ENCODE peak calls at places on chromosomes 4 and X, in six cellular contexts. O is CD4-positive, alpha-beta T cell; X is tibial nerve; U is psoas muscle; V is GM23248; N is fibroblast of lung. W is an unnamed sample.
A peak's percentile ranks its signal among the peaks of the same experiment; 100 is the strongest.

GRCh38 chr4:4408576-4409335 is 21.9 kb downstream of the NSG1 start:
- DNase-seq in O (no peak), X (no peak), U (no peak), V (no peak), N (no peak), W (no peak)

GRCh38 chr4:6953751-6954380 is 44.2 kb downstream of the TBC1D14 start:
- DNase-seq in O (no peak), X (peak; percentile 42), U (peak; percentile 87), V (peak; percentile 97), N (peak; percentile 66), W (no peak)

GRCh38 chr4:169234137-169234855 is 36.5 kb downstream of the SH3RF1 start:
- DNase-seq in O (no peak), X (no peak), U (no peak), V (no peak), N (no peak), W (no peak)

GRCh38 chr4:5704276-5704675 is 4.1 kb downstream of the EVC2 start:
- DNase-seq in O (no peak), X (no peak), U (no peak), V (no peak), N (no peak), W (no peak)

GRCh38 chr4:140268441-140268840 is 105.0 kb upstream of the SCOC start:
- DNase-seq in O (no peak), X (no peak), U (no peak), V (no peak), N (no peak), W (no peak)

GRCh38 chr4:10611673-10612072 is 72.9 kb downstream of the CLNK start:
- DNase-seq in O (no peak), X (no peak), U (no peak), V (peak; percentile 88), N (peak; percentile 81), W (no peak)

GRCh38 chrX:13689519-13690211 is 737 bp downstream of the RAB9A start:
- DNase-seq in O (no peak), X (no peak), U (no peak), V (peak; percentile 59), N (peak; percentile 51), W (no peak)

GRCh38 chrX:12967711-12968465 is 7.0 kb upstream of the TMSB4X start:
- DNase-seq in O (no peak), X (no peak), U (no peak), V (no peak), N (no peak), W (no peak)

GRCh38 chr4:48275247-48275646 is 5.6 kb upstream of the TEC start:
- DNase-seq in O (no peak), X (no peak), U (no peak), V (no peak), N (peak; percentile 59), W (peak; percentile 10)

GRCh38 chr4:72876946-72877345 is 192.6 kb downstream of the COX18 start:
- DNase-seq in O (no peak), X (no peak), U (no peak), V (no peak), N (no peak), W (no peak)

GRCh38 chrX:2346158-2346557 is 154.6 kb downstream of the DHRSX start:
- DNase-seq in O (no peak), X (no peak), U (no peak), V (no peak), N (no peak), W (no peak)

GRCh38 chr4:171181090-171181489 is 632.1 kb upstream of the GALNTL6 start:
- DNase-seq in O (no peak), X (no peak), U (no peak), V (no peak), N (no peak), W (no peak)

GRCh38 chr4:152778656-152779512 is 646 bp downstream of the TIGD4 start:
- DNase-seq in O (no peak), X (no peak), U (no peak), V (peak; percentile 55), N (peak; percentile 14), W (no peak)

GRCh38 chr4:96162631-96163030 is 322.7 kb downstream of the PDHA2 start:
- DNase-seq in O (no peak), X (no peak), U (no peak), V (no peak), N (peak; percentile 2), W (no peak)

GRCh38 chr4:101724093-101724492 is 66.4 kb upstream of the BANK1 start:
- DNase-seq in O (no peak), X (no peak), U (no peak), V (no peak), N (no peak), W (no peak)

GRCh38 chrX:41737065-41737464 is 13.1 kb downstream of the GPR82 start:
- DNase-seq in O (no peak), X (no peak), U (no peak), V (no peak), N (peak; percentile 26), W (peak; percentile 12)

GRCh38 chr4:146443525-146443924 is 78.2 kb downstream of the SLC10A7 start:
- DNase-seq in O (no peak), X (no peak), U (no peak), V (peak; percentile 2), N (no peak), W (no peak)

GRCh38 chr4:138522366-138522765 is 280.2 kb upstream of the SLC7A11 start:
- DNase-seq in O (no peak), X (no peak), U (no peak), V (peak; percentile 56), N (peak; percentile 37), W (no peak)

GRCh38 chrX:23752740-23753435 is 9.8 kb upstream of the ACOT9 start:
- DNase-seq in O (no peak), X (no peak), U (no peak), V (peak; percentile 83), N (peak; percentile 47), W (no peak)

GRCh38 chr4:40246547-40246900 is 49.7 kb downstream of the RHOH start:
- DNase-seq in O (no peak), X (no peak), U (no peak), V (no peak), N (no peak), W (no peak)

GRCh38 chr4:7967501-7968261 is 28.0 kb upstream of the AFAP1 start:
- DNase-seq in O (no peak), X (no peak), U (no peak), V (peak; percentile 55), N (peak; percentile 53), W (no peak)

GRCh38 chr4:54423066-54423465 is 194.0 kb downstream of the PDGFRA start:
- DNase-seq in O (no peak), X (no peak), U (no peak), V (peak; percentile 90), N (peak; percentile 43), W (no peak)

GRCh38 chr4:137998666-137999429 is 243.3 kb downstream of the SLC7A11 start:
- DNase-seq in O (no peak), X (no peak), U (no peak), V (peak; percentile 55), N (no peak), W (no peak)

GRCh38 chrX:111511477-111511876 is at the start of gene SERTM2:
- DNase-seq in O (no peak), X (no peak), U (no peak), V (no peak), N (no peak), W (no peak)

GRCh38 chr4:46388860-46389259 is 1.1 kb downstream of the GABRA2 start:
- DNase-seq in O (no peak), X (no peak), U (no peak), V (no peak), N (no peak), W (no peak)

GRCh38 chr4:46387956-46388355 is 2.0 kb downstream of the GABRA2 start:
- DNase-seq in O (no peak), X (no peak), U (no peak), V (no peak), N (no peak), W (no peak)

GRCh38 chr4:46386570-46386969 is 3.4 kb downstream of the GABRA2 start:
- DNase-seq in O (no peak), X (no peak), U (no peak), V (peak; percentile 14), N (no peak), W (no peak)

GRCh38 chr4:46390353-46391058 is 578 bp upstream of the GABRA2 start:
- DNase-seq in O (no peak), X (no peak), U (no peak), V (no peak), N (no peak), W (no peak)

GRCh38 chr4:46389301-46389761 is 597 bp downstream of the GABRA2 start:
- DNase-seq in O (no peak), X (no peak), U (no peak), V (peak; percentile 6), N (peak; percentile 20), W (no peak)
- H3K27ac ChIP-seq in O (no peak overlapping the region), X (peak overlapping the region; percentile 79), U (no peak overlapping the region), V (no peak overlapping the region), N (no peak overlapping the region), W (no peak overlapping the region)

GRCh38 chrX:63470506-63470905 is 119.4 kb upstream of the SPIN4 start:
- DNase-seq in O (no peak), X (no peak), U (no peak), V (no peak), N (no peak), W (no peak)

GRCh38 chrX:63471004-63471403 is 119.9 kb upstream of the SPIN4 start:
- DNase-seq in O (no peak), X (no peak), U (no peak), V (no peak), N (no peak), W (no peak)

GRCh38 chrX:63475200-63475599 is 124.1 kb upstream of the SPIN4 start:
- DNase-seq in O (no peak), X (no peak), U (no peak), V (no peak), N (peak; percentile 10), W (no peak)
- H3K9me3 ChIP-seq in O (peaks cover 32% of the 10 kb centered on the region), X (no peaks in the 10 kb centered on the region), U (peaks cover 16% of the 10 kb centered on the region), V (no peaks in the 10 kb centered on the region), N (no peaks in the 10 kb centered on the region), W (no peaks in the 10 kb centered on the region)

DNA sequence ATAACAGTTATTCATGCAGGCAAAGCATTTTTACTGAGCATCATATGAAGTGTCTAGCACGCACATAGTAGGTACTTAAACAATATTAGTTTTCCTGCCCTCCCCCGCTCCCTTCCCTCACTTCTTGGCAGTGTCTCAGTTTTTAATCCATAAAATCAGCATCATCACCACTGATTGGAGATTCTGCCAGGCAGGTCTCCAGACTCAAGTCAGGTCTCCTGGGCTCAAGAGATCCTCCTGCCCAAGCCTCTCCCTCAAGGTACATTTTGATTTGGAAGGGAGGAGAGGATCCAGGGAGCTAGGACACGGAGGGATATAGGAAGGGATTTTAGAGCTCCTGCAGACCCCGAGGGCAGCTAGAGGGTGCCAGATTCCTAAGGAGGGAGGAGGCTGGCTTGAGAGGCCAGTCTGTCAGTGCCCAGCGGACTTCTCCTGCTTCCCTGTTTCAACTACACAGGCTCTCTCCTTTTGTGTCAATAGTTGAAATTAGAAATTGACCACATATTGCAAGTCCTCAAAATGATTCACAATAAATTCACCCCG is 4.4 kb upstream of the FAT1 start:
- DNase-seq in O (no peak), X (no peak), U (no peak), V (peak; percentile 23), N (peak; percentile 56), W (no peak)
- H3K27ac ChIP-seq in O (no peak overlapping the region), X (no peak overlapping the region), U (no peak overlapping the region), V (peak overlapping the region; percentile 25), N (no peak overlapping the region), W (no peak overlapping the region)

GRCh38 chr4:33722254-33722653 is 2522.1 kb downstream of the ARAP2 start:
- DNase-seq in O (no peak), X (no peak), U (no peak), V (peak; percentile 71), N (peak; percentile 18), W (no peak)

GRCh38 chr4:33724685-33725084 is 2519.6 kb downstream of the ARAP2 start:
- DNase-seq in O (no peak), X (no peak), U (no peak), V (no peak), N (no peak), W (no peak)

GRCh38 chr4:33722800-33723511 is 2521.4 kb downstream of the ARAP2 start:
- DNase-seq in O (no peak), X (no peak), U (no peak), V (peak; percentile 64), N (peak; percentile 62), W (no peak)

GRCh38 chr4:33725861-33726260 is 2518.5 kb downstream of the ARAP2 start:
- DNase-seq in O (no peak), X (no peak), U (no peak), V (no peak), N (no peak), W (no peak)
- H3K9me3 ChIP-seq in O (no peaks in the 10 kb centered on the region), X (no peaks in the 10 kb centered on the region), U (no peaks in the 10 kb centered on the region), V (no peaks in the 10 kb centered on the region), N (no peaks in the 10 kb centered on the region), W (no peaks in the 10 kb centered on the region)